ENCODE peak calls at places on chromosomes 16 and 17, in six cellular contexts. B, T, R, O, J and W are unnamed samples.

GRCh38 chr17:77418609-77419008 is 277.8 kb downstream of the SEC14L1 start:
- DNase-seq in B (no peak), O (no peak), R (no peak), J (no peak), T (no peak), W (no peak)

GRCh38 chr17:751269-752001 is 629 bp downstream of the GEMIN4 start:
- DNase-seq in T (no peak), O (peak), J (no peak), B (peak), R (no peak), W (no peak)

GRCh38 chr16:23566724-23567123 is 9.2 kb downstream of the UBFD1 start:
- DNase-seq in J (no peak), O (no peak), R (no peak), B (no peak), T (no peak), W (no peak)

GRCh38 chr17:74314877-74315276 is 11.1 kb upstream of the KIF19 start:
- DNase-seq in O (no peak), J (no peak), T (no peak), B (no peak), R (no peak), W (no peak)

GRCh38 chr16:14455577-14455976 is 174.5 kb downstream of the PARN start:
- DNase-seq in T (no peak), O (no peak), B (peak), J (no peak), R (no peak), W (no peak)

GRCh38 chr16:10756574-10756973 is 12.9 kb downstream of the NUBP1 start:
- DNase-seq in R (no peak), O (no peak), J (no peak), B (no peak), T (no peak), W (no peak)

GRCh38 chr17:10316986-10317834 is 55.6 kb downstream of the MYH13 start:
- DNase-seq in O (peak), R (no peak), J (no peak), B (peak), T (peak), W (peak)

GRCh38 chr16:23501291-23501690 is 9.0 kb downstream of the GGA2 start:
- DNase-seq in O (no peak), J (no peak), B (no peak), R (no peak), T (no peak), W (no peak)

GRCh38 chr17:32503251-32504165 is 16.7 kb downstream of the CDK5R1 start:
- DNase-seq in J (no peak), T (no peak), R (peak), O (no peak), B (no peak), W (no peak)

GRCh38 chr16:1260101-1260670 is 4.3 kb downstream of the TPSD1 start:
- DNase-seq in O (no peak), R (no peak), J (no peak), B (no peak), T (peak), W (no peak)

GRCh38 chr17:19000531-19001011 is 4.0 kb downstream of the FAM83G start:
- DNase-seq in T (no peak), J (no peak), B (peak), O (no peak), R (no peak), W (no peak)

GRCh38 chr17:66889480-66890230 is 54.7 kb downstream of the CACNG5 start:
- DNase-seq in J (no peak), T (no peak), R (no peak), O (no peak), B (no peak), W (no peak)

GRCh38 chr17:82869536-82869935 is 29.7 kb upstream of the ZNF750 start:
- DNase-seq in T (no peak), R (no peak), J (no peak), O (no peak), B (no peak), W (no peak)

GRCh38 chr17:76022973-76023899 is 3.9 kb downstream of the EVPL start:
- DNase-seq in T (no peak), J (no peak), B (no peak), R (no peak), O (no peak), W (no peak)

GRCh38 chr17:79691931-79692330 is 38.8 kb upstream of the ENPP7 start:
- DNase-seq in T (no peak), J (no peak), B (no peak), R (no peak), O (no peak), W (no peak)

GRCh38 chr16:85847681-85848601 is 48.4 kb downstream of the COX4I1 start:
- DNase-seq in J (no peak), B (no peak), O (peak), R (no peak), T (no peak), W (peak)

GRCh38 chr16:27759947-27760844 is 210.3 kb downstream of the KATNIP start:
- DNase-seq in O (no peak), T (no peak), B (no peak), R (no peak), J (no peak), W (no peak)

GRCh38 chr16:69190598-69190997 is 3.6 kb downstream of the SNTB2 start:
- DNase-seq in R (no peak), B (no peak), T (no peak), O (no peak), J (no peak), W (no peak)

GRCh38 chr17:74960739-74961342 is 11.7 kb downstream of the HID1 start:
- DNase-seq in O (no peak), B (peak), T (no peak), R (no peak), J (no peak), W (no peak)

GRCh38 chr17:15409721-15410247 is 57.6 kb downstream of the CDRT4 start:
- DNase-seq in R (no peak), O (peak), T (peak), J (no peak), B (no peak), W (peak)

GRCh38 chr17:63436523-63437110 is 9.5 kb downstream of the CYB561 start:
- DNase-seq in R (no peak), T (no peak), B (peak), J (no peak), O (no peak), W (no peak)

GRCh38 chr17:2122641-2123302 is 67.9 kb downstream of the HIC1 start:
- DNase-seq in T (peak), B (no peak), O (peak), R (no peak), J (no peak), W (peak)
- TF ChIP-seq CTCF in T (no peak), B (no peak), O (no peak), R (no peak), J (no peak), W (no peak)

GRCh38 chr17:60423865-60424264 is 1.6 kb downstream of the CHCT1 start:
- DNase-seq in T (no peak), B (no peak), J (no peak), R (no peak), O (no peak), W (peak)

GRCh38 chr17:60422162-60422665 is at the start of gene CHCT1:
- DNase-seq in J (no peak), O (no peak), R (no peak), T (no peak), B (no peak), W (peak)

GRCh38 chr17:60416368-60416925 is 5.8 kb upstream of the CHCT1 start:
- DNase-seq in B (no peak), J (no peak), R (no peak), O (no peak), T (no peak), W (no peak)

GRCh38 chr17:60425626-60426025 is 3.3 kb downstream of the CHCT1 start:
- DNase-seq in T (no peak), O (no peak), B (no peak), J (no peak), R (no peak), W (no peak)

DNA sequence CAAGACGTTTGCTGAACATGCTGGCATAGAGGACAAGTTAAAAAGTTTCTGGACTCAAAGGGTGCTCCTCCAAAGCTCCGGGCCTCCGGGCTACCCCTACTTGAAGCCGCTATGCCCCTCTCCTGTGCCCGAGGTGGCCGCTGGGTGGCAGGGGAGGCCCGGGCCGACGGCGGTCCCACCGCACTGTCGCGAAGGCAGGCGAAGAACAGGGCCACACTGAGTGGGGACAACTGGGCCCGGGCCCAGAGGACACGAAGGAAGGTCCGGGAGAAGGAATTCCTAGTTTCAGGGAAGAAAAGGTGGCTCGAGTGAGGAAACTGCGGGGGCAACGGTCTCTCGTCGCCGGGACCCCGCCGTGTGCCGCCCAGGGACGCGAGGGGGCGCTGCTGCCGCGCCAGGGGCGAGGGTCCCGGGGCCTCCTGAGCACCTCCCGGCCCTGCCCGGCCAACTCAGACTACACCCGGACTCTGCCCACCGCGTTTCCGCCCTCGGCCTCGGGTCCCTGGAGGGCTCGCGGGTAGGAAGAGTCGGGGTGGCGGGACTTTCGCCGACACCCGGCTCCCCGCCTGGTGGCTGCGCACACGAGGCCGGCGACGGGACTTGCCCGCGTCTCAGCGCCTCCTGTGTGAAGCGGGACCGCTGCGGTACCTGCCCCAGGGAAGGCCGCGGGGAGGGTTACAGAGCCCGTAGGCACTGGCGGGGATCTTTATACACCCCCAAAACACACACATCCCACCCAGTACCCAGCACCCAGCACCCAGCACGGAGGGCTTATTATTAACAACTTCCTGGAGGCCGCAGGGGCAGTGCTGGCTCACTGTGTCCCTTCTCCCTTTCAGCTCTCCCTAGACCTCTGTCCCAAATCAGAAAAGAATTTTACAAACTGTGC is 772 bp upstream of the CHCT1 start:
- DNase-seq in B (peak), J (no peak), O (peak), T (peak), R (no peak), W (peak)
- TF ChIP-seq POLR2A in B (peak), J (no peak), O (no peak), T (no peak), R (peak), W (no peak)

GRCh38 chr16:17567455-17567854 is 96.7 kb upstream of the XYLT1 start:
- DNase-seq in T (no peak), R (no peak), B (no peak), J (no peak), O (no peak), W (no peak)

GRCh38 chr16:17566656-17567450 is 96.1 kb upstream of the XYLT1 start:
- DNase-seq in J (no peak), T (no peak), B (no peak), O (no peak), R (no peak), W (no peak)

GRCh38 chr16:17564856-17565255 is 94.1 kb upstream of the XYLT1 start:
- DNase-seq in B (no peak), T (no peak), J (no peak), O (no peak), R (no peak), W (no peak)

GRCh38 chr16:17566075-17566474 is 95.3 kb upstream of the XYLT1 start:
- DNase-seq in B (no peak), J (no peak), R (no peak), T (no peak), O (no peak), W (peak)

DNA sequence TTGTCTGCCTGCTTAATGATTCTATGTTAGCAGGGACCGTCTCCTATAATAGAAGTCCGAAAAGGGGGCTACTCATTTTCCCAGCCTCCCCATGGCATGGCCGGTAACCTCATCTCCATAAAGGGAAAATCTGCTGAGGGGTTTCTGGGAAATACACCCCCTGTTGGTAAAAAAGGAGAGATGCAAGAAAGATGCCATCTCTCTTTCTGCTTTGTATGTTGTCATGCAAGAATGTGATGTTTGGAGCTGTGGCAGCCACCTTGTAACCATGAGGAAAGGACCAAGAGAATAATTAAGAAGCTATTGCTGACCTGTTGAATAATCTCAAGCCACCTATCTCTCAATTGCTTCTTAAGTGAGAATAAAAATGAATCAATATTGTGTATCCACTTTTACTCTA is 94.8 kb upstream of the XYLT1 start:
- DNase-seq in T (no peak), B (no peak), R (no peak), O (no peak), J (no peak), W (no peak)
- TF ChIP-seq CTCF in T (no peak), B (no peak), R (no peak), O (no peak), J (no peak), W (no peak)

GRCh38 chr17:39699818-39700147 is at the start of gene ERBB2:
- DNase-seq in O (peak), J (no peak), B (peak), T (peak), R (no peak), W (peak)
- TF ChIP-seq POLR2A in O (peak), J (no peak), B (peak), T (no peak), R (no peak), W (no peak)

DNA sequence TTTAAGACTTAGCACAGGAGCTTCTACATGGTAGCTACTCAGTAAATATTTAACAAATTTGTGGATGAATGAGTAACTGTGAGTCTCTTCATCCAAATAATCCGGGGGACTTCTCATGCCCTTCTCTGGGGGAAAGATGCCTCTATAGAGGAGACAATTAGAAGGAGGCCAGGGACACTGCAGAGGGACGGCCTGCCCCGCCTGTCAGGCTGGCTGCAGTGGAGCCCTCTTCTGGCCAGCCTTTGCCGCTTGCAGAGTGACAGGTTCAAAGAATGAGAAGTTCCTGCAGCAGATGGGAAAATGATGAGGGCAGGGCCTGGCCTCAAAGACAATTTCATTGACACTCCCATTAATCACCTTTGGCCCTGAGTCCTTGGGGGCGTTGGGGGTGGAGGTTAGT is 339.1 kb downstream of the MAF start:
- DNase-seq in R (no peak), B (peak), T (peak), O (no peak), J (no peak), W (no peak)
- TF ChIP-seq CTCF in R (peak), B (no peak), T (peak), O (no peak), J (peak), W (no peak)

GRCh38 chr16:67934306-67935095 is 2.1 kb downstream of the PSMB10 start:
- DNase-seq in O (no peak), T (no peak), R (no peak), B (no peak), J (no peak), W (no peak)

GRCh38 chr16:67935096-67935401 is 1.6 kb downstream of the PSMB10 start:
- DNase-seq in O (no peak), B (no peak), J (no peak), R (no peak), T (no peak), W (no peak)

GRCh38 chr16:67936876-67937605 is 391 bp upstream of the PSMB10 start:
- DNase-seq in R (peak), T (peak), O (no peak), B (no peak), J (no peak), W (no peak)

GRCh38 chr16:67936124-67936875 is at the start of gene PSMB10:
- DNase-seq in O (peak), J (no peak), R (no peak), T (peak), B (no peak), W (peak)

DNA sequence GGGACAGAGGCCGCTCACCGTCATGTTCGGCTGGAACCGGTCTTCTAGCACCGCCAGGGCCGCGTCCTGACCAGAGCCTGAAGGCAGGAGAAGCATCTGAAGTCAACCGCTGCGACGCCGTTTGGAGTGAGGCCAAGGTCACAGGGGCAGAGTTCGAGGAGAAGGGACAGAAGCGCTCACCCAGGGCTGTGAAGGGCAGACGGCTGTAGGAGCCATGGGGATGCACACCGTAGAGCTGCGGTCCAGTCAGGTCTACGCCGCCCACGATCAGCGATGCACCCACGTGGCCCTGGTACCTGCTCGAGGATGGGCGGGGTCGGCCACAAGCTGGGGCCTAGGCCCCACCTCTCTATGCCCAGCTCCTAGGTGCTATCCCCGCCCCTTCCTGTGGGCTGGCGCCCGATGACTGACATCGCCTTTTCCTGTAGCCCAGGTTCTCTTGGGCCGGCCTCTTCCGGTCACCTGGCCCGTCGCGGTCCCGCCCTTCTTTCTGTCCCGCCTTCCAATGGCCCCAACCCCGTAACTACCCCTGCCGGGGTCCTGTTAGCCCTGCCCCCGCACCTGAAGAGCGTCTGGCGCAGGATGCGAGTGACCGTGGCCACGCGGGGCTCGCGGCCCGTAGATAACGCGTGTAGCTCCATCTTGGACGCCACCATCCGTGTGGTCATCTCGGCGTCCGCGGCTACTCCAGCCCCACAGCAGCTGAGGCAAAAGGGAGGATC is 1.1 kb downstream of the PSMB10 start:
- DNase-seq in T (peak), R (peak), O (peak), J (peak), B (peak), W (peak)
- TF ChIP-seq POLR2A in T (peak), R (peak), O (peak), J (peak), B (peak), W (no peak)

GRCh38 chr16:64468515-64469090 is 653.3 kb downstream of the CDH11 start:
- DNase-seq in R (no peak), O (no peak), J (no peak), B (no peak), T (no peak), W (no peak)

GRCh38 chr16:64470916-64471315 is 650.9 kb downstream of the CDH11 start:
- DNase-seq in J (no peak), T (no peak), B (no peak), O (no peak), R (no peak), W (no peak)

GRCh38 chr16:64469351-64469750 is 652.5 kb downstream of the CDH11 start:
- DNase-seq in J (no peak), O (no peak), T (no peak), B (no peak), R (no peak), W (no peak)

GRCh38 chr16:64475627-64476351 is 646.1 kb downstream of the CDH11 start:
- DNase-seq in R (no peak), B (no peak), T (no peak), J (no peak), O (no peak), W (no peak)

DNA sequence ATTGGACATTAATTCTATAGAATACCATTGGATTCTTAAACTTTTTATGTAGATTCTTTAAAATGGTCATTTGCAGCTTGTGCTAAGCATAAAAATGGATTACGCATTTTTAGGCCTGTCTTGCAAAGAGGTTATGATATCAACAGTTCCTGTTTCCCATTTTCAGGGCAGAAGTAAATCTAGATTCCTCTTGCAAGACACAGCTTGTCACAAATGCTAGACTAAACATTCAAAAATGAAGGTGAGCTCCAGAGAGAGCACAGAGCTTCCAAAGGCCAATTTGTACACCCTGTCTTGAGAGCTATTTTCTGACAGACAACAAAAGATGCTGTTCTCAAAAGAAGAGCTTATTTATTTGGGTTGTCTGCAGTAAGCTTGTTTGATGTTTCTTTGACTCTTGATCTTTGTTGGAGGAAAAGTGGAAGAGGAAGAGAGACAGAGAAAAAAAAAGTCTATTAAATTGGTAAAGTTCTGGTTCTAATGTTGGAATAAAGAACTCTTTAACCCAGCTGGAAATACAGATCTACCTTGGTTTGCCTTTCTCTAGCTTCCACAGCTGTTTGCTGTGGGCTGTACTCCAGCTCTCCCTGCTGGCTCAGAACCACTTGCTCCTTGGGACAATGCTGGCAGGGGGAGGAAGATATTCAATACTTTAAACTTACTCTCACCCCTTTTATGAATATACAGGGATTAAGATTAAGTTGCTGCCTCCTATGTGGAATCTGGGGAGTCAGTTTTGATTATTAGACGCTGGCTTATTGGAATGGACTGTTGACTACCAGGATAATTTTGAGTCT is 651.8 kb downstream of the CDH11 start:
- DNase-seq in R (no peak), T (peak), O (no peak), B (no peak), J (no peak), W (no peak)
- TF ChIP-seq CTCF in R (no peak), T (no peak), O (no peak), B (no peak), J (peak), W (no peak)